ENCODE peak calls at places on chromosomes 7 and 10, in four cellular contexts. One of them, this sample, is unnamed.
A peak's percentile ranks its signal among the peaks of the same experiment; 100 is the strongest.

GRCh38 chr7:141225916-141226618 is 152.2 kb downstream of the TMEM178B start:
- DNase-seq in PC-9: no peak
- DNase-seq in heart left ventricle: no peak
- DNase-seq in body of pancreas: no peak
- DNase-seq in this sample: no peak

GRCh38 chr7:41237956-41238355 is 464.9 kb downstream of the INHBA start:
- DNase-seq in heart left ventricle: no peak
- DNase-seq in body of pancreas: no peak
- DNase-seq in PC-9: no peak
- DNase-seq in this sample: no peak

GRCh38 chr7:25886387-25887240 is 265.4 kb upstream of the NFE2L3 start:
- DNase-seq in heart left ventricle: no peak
- DNase-seq in body of pancreas: no peak
- DNase-seq in PC-9: no peak
- DNase-seq in this sample: no peak

GRCh38 chr7:2383543-2384274 is 19.7 kb upstream of the CHST12 start:
- DNase-seq in body of pancreas: no peak
- DNase-seq in heart left ventricle: no peak
- DNase-seq in PC-9: no peak
- DNase-seq in this sample: no peak

GRCh38 chr10:83522456-83522855 is 616.9 kb upstream of the GHITM start:
- DNase-seq in PC-9: no peak
- DNase-seq in heart left ventricle: no peak
- DNase-seq in body of pancreas: no peak
- DNase-seq in this sample: no peak

GRCh38 chr10:125236091-125236490 is 75.7 kb upstream of the CTBP2 start:
- DNase-seq in body of pancreas: no peak
- DNase-seq in PC-9: no peak
- DNase-seq in heart left ventricle: no peak
- DNase-seq in this sample: no peak

GRCh38 chr7:94003446-94004023 is 620 bp downstream of the BET1 start:
- DNase-seq in body of pancreas: no peak
- DNase-seq in PC-9: peak; percentile 36
- DNase-seq in heart left ventricle: no peak
- DNase-seq in this sample: no peak

GRCh38 chr10:31584789-31585406 is 265.9 kb downstream of the ZEB1 start:
- DNase-seq in PC-9: no peak
- DNase-seq in heart left ventricle: no peak
- DNase-seq in body of pancreas: no peak
- DNase-seq in this sample: no peak

GRCh38 chr10:31381766-31382316 is 62.8 kb downstream of the ZEB1 start:
- DNase-seq in body of pancreas: no peak
- DNase-seq in PC-9: no peak
- DNase-seq in heart left ventricle: no peak
- DNase-seq in this sample: no peak

DNA sequence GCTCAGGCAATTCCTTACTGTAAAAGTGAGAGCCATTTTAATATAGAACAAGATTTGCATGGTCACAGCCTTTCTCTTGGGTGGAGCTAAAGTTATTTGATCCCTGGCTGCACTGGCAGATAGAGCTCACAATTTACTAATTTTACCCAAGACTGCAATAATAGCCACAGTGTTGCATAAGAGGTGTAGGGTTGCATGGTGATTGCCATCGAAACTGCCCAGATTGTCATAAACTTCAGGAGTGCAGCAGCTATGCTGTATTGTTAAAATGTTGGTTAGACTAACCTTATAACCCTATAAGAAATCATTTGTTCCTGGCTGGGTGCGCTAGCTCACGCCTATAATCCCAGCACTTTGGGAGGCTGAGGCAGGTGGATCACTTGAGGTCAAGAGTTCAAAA is 50.0 kb downstream of the VCL start:
- DNase-seq in heart left ventricle: no peak
- DNase-seq in PC-9: peak; percentile 89
- DNase-seq in body of pancreas: peak; percentile 15
- DNase-seq in this sample: no peak
- H3K36me3 ChIP-seq in heart left ventricle: peaks cover 36% of the 10 kb centered on the region
- H3K36me3 ChIP-seq in PC-9: peaks cover 26% of the 10 kb centered on the region
- H3K36me3 ChIP-seq in body of pancreas: no peaks in the 10 kb centered on the region
- H3K36me3 ChIP-seq in this sample: peaks cover 3% of the 10 kb centered on the region

DNA sequence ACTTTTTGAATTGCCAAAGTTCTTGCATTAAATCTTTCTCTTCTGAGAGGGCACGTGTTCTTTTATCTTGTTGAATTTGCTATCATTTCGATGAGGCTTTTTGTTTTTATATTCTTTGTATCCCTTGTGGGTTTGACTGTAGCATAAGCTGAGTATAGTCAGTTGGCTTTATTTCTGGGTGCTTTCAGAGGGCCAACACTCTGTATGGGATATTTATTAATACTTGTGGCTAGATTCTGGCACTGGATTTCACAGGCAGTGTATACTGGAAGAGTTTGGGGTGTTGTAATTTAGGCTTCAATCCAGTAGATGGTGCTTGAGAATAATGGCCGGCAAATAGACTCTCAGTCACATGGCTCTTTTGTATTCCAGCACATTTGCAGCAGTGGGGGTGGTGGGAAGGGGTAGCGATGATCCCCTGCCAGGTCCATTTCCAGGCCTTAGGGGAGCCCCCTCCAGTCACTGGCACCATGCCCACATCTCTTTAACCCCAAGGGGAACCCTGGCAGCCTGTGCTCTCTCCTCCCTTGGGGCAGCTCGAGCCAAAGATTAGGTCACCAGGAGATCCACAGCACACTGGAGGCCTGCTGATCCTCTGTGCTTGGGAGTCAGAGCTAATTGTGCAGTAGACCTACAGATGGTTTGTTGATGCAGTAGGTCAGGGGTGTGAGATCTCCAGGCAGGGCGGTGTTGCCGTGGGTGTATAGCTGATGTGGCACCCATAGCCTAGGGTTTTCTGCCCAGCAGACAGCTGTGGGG is 81.7 kb downstream of the PTPN20 start:
- DNase-seq in heart left ventricle: no peak
- DNase-seq in body of pancreas: peak; percentile 14
- DNase-seq in PC-9: peak; percentile 26
- DNase-seq in this sample: no peak
- H3K36me3 ChIP-seq in heart left ventricle: no peaks in the 10 kb centered on the region
- H3K36me3 ChIP-seq in body of pancreas: no peaks in the 10 kb centered on the region
- H3K36me3 ChIP-seq in PC-9: no peaks in the 10 kb centered on the region
- H3K36me3 ChIP-seq in this sample: no peaks in the 10 kb centered on the region

GRCh38 chr10:11595395-11595692 is 16.1 kb downstream of the USP6NL start:
- DNase-seq in body of pancreas: no peak
- DNase-seq in heart left ventricle: no peak
- DNase-seq in PC-9: no peak
- DNase-seq in this sample: no peak

GRCh38 chr10:11594589-11595394 is 16.7 kb downstream of the USP6NL start:
- DNase-seq in PC-9: no peak
- DNase-seq in body of pancreas: no peak
- DNase-seq in heart left ventricle: no peak
- DNase-seq in this sample: no peak

GRCh38 chr10:11597470-11597869 is 14.0 kb downstream of the USP6NL start:
- DNase-seq in body of pancreas: no peak
- DNase-seq in PC-9: no peak
- DNase-seq in heart left ventricle: no peak
- DNase-seq in this sample: no peak

GRCh38 chr10:11589738-11590137 is 21.7 kb downstream of the USP6NL start:
- DNase-seq in body of pancreas: no peak
- DNase-seq in PC-9: no peak
- DNase-seq in heart left ventricle: no peak
- DNase-seq in this sample: no peak

GRCh38 chr10:11593612-11594011 is 17.8 kb downstream of the USP6NL start:
- DNase-seq in body of pancreas: no peak
- DNase-seq in PC-9: no peak
- DNase-seq in heart left ventricle: no peak
- DNase-seq in this sample: no peak
- H3K36me3 ChIP-seq in body of pancreas: no peaks in the 10 kb centered on the region
- H3K36me3 ChIP-seq in PC-9: no peaks in the 10 kb centered on the region
- H3K36me3 ChIP-seq in heart left ventricle: no peaks in the 10 kb centered on the region
- H3K36me3 ChIP-seq in this sample: no peaks in the 10 kb centered on the region

DNA sequence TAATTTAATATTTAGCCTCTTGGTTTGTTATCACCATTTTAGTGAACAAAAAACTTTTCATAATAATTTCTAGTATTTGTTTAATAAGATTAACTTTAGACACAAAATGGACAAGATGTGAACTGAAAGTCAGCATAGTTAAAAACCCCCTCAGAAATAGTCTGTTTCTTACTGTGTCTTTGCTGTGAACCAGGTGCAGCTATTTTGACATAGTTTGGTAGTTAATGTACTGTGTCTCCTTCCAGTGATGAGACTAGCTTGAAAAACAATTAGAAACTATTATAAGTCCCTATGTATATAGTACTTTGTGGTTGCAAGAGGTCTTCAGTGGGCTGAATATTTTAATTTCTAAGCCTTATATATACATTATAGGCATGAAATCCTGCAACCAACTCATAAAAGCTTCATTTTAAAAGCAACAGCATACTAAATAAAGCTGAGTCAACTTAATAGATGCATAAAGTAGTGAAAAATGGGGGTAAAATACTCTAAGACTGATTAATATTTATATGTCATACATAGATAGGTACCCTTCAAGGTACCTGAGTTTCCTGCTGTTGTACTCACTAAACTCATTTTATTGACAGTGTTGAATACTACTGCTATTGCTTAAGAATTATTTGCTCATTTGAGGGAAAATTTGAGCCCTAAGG is 19.2 kb downstream of the DMTF1 start:
- DNase-seq in PC-9: no peak
- DNase-seq in body of pancreas: no peak
- DNase-seq in heart left ventricle: no peak
- DNase-seq in this sample: no peak
- H3K36me3 ChIP-seq in PC-9: peaks cover 24% of the 10 kb centered on the region
- H3K36me3 ChIP-seq in body of pancreas: peaks cover 7% of the 10 kb centered on the region
- H3K36me3 ChIP-seq in heart left ventricle: peaks cover 100% of the 10 kb centered on the region
- H3K36me3 ChIP-seq in this sample: peaks cover 29% of the 10 kb centered on the region

DNA sequence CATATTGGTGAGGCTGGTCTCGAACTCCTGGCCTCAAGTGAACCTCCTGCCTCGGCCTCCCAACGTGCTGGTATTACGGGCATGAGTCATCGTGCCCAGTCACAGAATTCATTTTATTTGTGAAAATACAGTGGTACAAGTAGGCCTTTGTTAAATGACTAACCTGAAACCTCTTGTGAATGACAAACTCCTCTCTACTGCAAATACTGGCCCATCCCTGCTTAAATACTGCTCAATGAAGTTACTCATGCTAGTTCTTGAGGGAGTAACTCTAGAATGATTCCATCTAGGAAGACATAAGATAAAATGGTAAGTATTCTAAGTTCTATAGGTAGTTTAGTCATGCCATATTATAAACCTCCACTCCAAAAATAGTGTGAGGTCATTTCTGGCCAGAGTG is 80.7 kb downstream of the UBE2H start:
- DNase-seq in PC-9: no peak
- DNase-seq in heart left ventricle: no peak
- DNase-seq in body of pancreas: no peak
- DNase-seq in this sample: no peak
- H3K36me3 ChIP-seq in PC-9: peaks cover 36% of the 10 kb centered on the region
- H3K36me3 ChIP-seq in heart left ventricle: peaks cover 4% of the 10 kb centered on the region
- H3K36me3 ChIP-seq in body of pancreas: no peaks in the 10 kb centered on the region
- H3K36me3 ChIP-seq in this sample: no peaks in the 10 kb centered on the region

DNA sequence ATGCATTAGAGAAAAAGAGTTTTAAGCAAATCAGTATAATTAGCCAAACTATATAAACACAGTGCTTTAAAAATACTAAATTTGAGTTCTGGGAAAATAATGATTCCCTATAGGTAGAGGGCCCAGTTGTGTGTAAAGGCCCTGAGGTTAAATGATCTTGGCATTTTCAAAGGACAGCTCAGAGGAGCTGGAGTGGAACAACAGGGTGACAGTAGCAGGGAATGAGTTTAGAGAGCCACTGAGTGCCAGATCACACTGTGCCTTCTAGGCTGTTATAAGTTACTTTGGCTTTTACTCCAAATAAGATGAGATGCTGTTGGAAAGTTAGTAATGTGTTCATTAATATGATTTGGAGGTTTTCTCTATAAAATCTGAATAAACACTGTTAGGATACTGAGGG is 34.6 kb downstream of the VWDE start:
- DNase-seq in heart left ventricle: no peak
- DNase-seq in PC-9: no peak
- DNase-seq in body of pancreas: no peak
- DNase-seq in this sample: no peak
- H3K36me3 ChIP-seq in heart left ventricle: no peaks in the 10 kb centered on the region
- H3K36me3 ChIP-seq in PC-9: peaks cover 5% of the 10 kb centered on the region
- H3K36me3 ChIP-seq in body of pancreas: no peaks in the 10 kb centered on the region
- H3K36me3 ChIP-seq in this sample: no peaks in the 10 kb centered on the region

GRCh38 chr7:100476108-100476780 is 2.8 kb downstream of the TSC22D4 start:
- DNase-seq in PC-9: no peak
- DNase-seq in heart left ventricle: no peak
- DNase-seq in body of pancreas: no peak
- DNase-seq in this sample: no peak
- H3K36me3 ChIP-seq in PC-9: no peaks in the 10 kb centered on the region
- H3K36me3 ChIP-seq in heart left ventricle: peaks cover 27% of the 10 kb centered on the region
- H3K36me3 ChIP-seq in body of pancreas: no peaks in the 10 kb centered on the region
- H3K36me3 ChIP-seq in this sample: no peaks in the 10 kb centered on the region

GRCh38 chr10:46014683-46015405 is 15.6 kb downstream of the NCOA4 start:
- DNase-seq in heart left ventricle: no peak
- DNase-seq in body of pancreas: no peak
- DNase-seq in PC-9: no peak
- DNase-seq in this sample: no peak
- H3K36me3 ChIP-seq in heart left ventricle: peaks cover 66% of the 10 kb centered on the region
- H3K36me3 ChIP-seq in body of pancreas: peaks cover 33% of the 10 kb centered on the region
- H3K36me3 ChIP-seq in PC-9: peaks cover 42% of the 10 kb centered on the region
- H3K36me3 ChIP-seq in this sample: peaks cover 23% of the 10 kb centered on the region

DNA sequence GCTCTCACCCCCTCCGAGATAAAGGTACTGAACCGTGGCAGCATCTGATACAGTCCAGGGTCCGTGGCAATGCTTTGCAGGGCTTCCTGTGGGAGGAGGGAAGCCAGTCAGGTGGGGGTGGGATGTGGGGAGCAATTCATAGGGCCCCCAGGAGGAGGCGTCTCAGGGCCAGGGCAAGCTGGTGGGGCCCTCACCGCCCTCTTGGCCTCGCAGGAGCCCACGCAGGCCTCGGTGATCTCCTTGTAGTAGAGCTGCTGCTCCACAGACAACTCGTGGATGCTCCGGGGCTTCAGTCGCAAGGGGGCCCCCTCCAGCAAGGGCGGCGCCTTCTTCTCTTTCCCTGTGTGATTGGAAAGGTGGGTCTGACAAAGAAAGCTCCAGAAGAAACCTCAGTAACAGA is 7.2 kb downstream of the TAF6 start:
- DNase-seq in body of pancreas: no peak
- DNase-seq in PC-9: no peak
- DNase-seq in heart left ventricle: no peak
- DNase-seq in this sample: no peak
- H3K36me3 ChIP-seq in body of pancreas: peaks cover 3% of the 10 kb centered on the region
- H3K36me3 ChIP-seq in PC-9: peaks cover 4% of the 10 kb centered on the region
- H3K36me3 ChIP-seq in heart left ventricle: peaks cover 71% of the 10 kb centered on the region
- H3K36me3 ChIP-seq in this sample: no peaks in the 10 kb centered on the region

This sample was measured in right lobe of liver.